ENCODE peak calls at places on chromosomes 11 and 22, in six cellular contexts. V is suprapubic skin, U is stomach, X is transverse colon, I is prostate gland, R is K562. B is an unnamed sample.
A peak's percentile ranks its signal among the peaks of the same experiment; 100 is the strongest.

GRCh38 chr11:20002312-20003216 is 157.7 kb downstream of the DBX1 start:
- DNase-seq in V (no peak), U (no peak), X (no peak), I (no peak), R (no peak), B (no peak)

GRCh38 chr11:123775274-123775673 is 21.0 kb upstream of the OR6X1 start:
- DNase-seq in V (no peak), U (no peak), X (no peak), I (no peak), R (no peak), B (no peak)

GRCh38 chr11:63503492-63503891 is 2.4 kb upstream of the LGALS12 start:
- DNase-seq in V (no peak), U (no peak), X (no peak), I (no peak), R (no peak), B (no peak)

GRCh38 chr11:83649468-83649915 is 363.3 kb upstream of the CCDC90B start:
- DNase-seq in V (no peak), U (no peak), X (no peak), I (no peak), R (no peak), B (no peak)

GRCh38 chr11:33530824-33531223 is 169.8 kb downstream of the C11orf91 start:
- DNase-seq in V (no peak), U (no peak), X (no peak), I (no peak), R (no peak), B (no peak)

GRCh38 chr11:119416606-119417580 is 6.1 kb downstream of the THY1 start:
- DNase-seq in V (no peak), U (no peak), X (no peak), I (no peak), R (no peak), B (no peak)

GRCh38 chr22:46791201-46791731 is 28.8 kb downstream of the TBC1D22A start:
- DNase-seq in V (no peak), U (peak; percentile 43), X (peak; percentile 53), I (no peak), R (no peak), B (no peak)

GRCh38 chr11:10438451-10438850 is 16.6 kb upstream of the AMPD3 start:
- DNase-seq in V (no peak), U (no peak), X (no peak), I (no peak), R (no peak), B (no peak)

GRCh38 chr11:70204466-70204799 is 1.3 kb downstream of the FADD start:
- DNase-seq in V (no peak), U (no peak), X (no peak), I (no peak), R (peak; percentile 58), B (no peak)

GRCh38 chr11:1077417-1078119 is 2.9 kb downstream of the MUC2 start:
- DNase-seq in V (peak; percentile 74), U (no peak), X (no peak), I (no peak), R (no peak), B (no peak)

GRCh38 chr22:39114157-39114511 is 17.1 kb downstream of the APOBEC3H start:
- DNase-seq in V (no peak), U (no peak), X (no peak), I (no peak), R (no peak), B (no peak)

GRCh38 chr11:20157768-20158167 is 2.5 kb downstream of the DBX1 start:
- DNase-seq in V (no peak), U (no peak), X (no peak), I (no peak), R (no peak), B (no peak)

GRCh38 chr22:19941365-19942070 is at the start of the genes COMT and TXNRD2:
- DNase-seq in V (no peak), U (peak; percentile 81), X (peak; percentile 78), I (peak; percentile 54), R (peak; percentile 100), B (peak; percentile 95)

GRCh38 chr11:125942771-125943428 is 2.9 kb upstream of the VSIG10L2 start:
- DNase-seq in V (no peak), U (peak; percentile 16), X (no peak), I (no peak), R (no peak), B (no peak)

GRCh38 chr11:47924184-47924671 is 56.1 kb upstream of the PTPRJ start:
- DNase-seq in V (no peak), U (peak; percentile 31), X (no peak), I (peak; percentile 72), R (no peak), B (no peak)

GRCh38 chr11:9624448-9624847 is 39.4 kb upstream of the SWAP70 start:
- DNase-seq in V (peak; percentile 21), U (no peak), X (no peak), I (no peak), R (no peak), B (no peak)

GRCh38 chr11:12285811-12286222 is 91.6 kb upstream of the PARVA start:
- DNase-seq in V (peak; percentile 44), U (peak; percentile 20), X (no peak), I (peak; percentile 2), R (no peak), B (no peak)

GRCh38 chr11:105344938-105345337 is 205.4 kb upstream of the CARD18 start:
- DNase-seq in V (no peak), U (no peak), X (no peak), I (no peak), R (no peak), B (no peak)

GRCh38 chr22:38503021-38503420 is 3.1 kb downstream of the DDX17 start:
- DNase-seq in V (no peak), U (no peak), X (no peak), I (no peak), R (no peak), B (no peak)

GRCh38 chr11:118434123-118434552 is 2.2 kb upstream of the KMT2A start:
- DNase-seq in V (no peak), U (no peak), X (no peak), I (no peak), R (no peak), B (no peak)

GRCh38 chr11:469684-470667 is 19.9 kb downstream of the PTDSS2 start:
- DNase-seq in V (peak; percentile 84), U (peak; percentile 63), X (peak; percentile 62), I (peak; percentile 82), R (no peak), B (no peak)

GRCh38 chr11:45096636-45097035 is 49.8 kb upstream of the PRDM11 start:
- DNase-seq in V (peak; percentile 34), U (no peak), X (no peak), I (no peak), R (no peak), B (no peak)

GRCh38 chr11:6219359-6219758 is 14.0 kb downstream of the C11orf42 start:
- DNase-seq in V (no peak), U (no peak), X (peak; percentile 36), I (no peak), R (no peak), B (no peak)

GRCh38 chr11:13535819-13536218 is 40.0 kb upstream of the PTH start:
- DNase-seq in V (no peak), U (no peak), X (no peak), I (peak; percentile 13), R (peak; percentile 9), B (no peak)

GRCh38 chr11:13538044-13538443 is 42.2 kb upstream of the PTH start:
- DNase-seq in V (no peak), U (no peak), X (no peak), I (no peak), R (no peak), B (no peak)

GRCh38 chr11:13534358-13534757 is 38.6 kb upstream of the PTH start:
- DNase-seq in V (no peak), U (no peak), X (no peak), I (no peak), R (no peak), B (no peak)
- TF ChIP-seq POLR2A in V (no peak), U (no peak), X (no peak), I (no peak), R (no peak), B (no peak)

DNA sequence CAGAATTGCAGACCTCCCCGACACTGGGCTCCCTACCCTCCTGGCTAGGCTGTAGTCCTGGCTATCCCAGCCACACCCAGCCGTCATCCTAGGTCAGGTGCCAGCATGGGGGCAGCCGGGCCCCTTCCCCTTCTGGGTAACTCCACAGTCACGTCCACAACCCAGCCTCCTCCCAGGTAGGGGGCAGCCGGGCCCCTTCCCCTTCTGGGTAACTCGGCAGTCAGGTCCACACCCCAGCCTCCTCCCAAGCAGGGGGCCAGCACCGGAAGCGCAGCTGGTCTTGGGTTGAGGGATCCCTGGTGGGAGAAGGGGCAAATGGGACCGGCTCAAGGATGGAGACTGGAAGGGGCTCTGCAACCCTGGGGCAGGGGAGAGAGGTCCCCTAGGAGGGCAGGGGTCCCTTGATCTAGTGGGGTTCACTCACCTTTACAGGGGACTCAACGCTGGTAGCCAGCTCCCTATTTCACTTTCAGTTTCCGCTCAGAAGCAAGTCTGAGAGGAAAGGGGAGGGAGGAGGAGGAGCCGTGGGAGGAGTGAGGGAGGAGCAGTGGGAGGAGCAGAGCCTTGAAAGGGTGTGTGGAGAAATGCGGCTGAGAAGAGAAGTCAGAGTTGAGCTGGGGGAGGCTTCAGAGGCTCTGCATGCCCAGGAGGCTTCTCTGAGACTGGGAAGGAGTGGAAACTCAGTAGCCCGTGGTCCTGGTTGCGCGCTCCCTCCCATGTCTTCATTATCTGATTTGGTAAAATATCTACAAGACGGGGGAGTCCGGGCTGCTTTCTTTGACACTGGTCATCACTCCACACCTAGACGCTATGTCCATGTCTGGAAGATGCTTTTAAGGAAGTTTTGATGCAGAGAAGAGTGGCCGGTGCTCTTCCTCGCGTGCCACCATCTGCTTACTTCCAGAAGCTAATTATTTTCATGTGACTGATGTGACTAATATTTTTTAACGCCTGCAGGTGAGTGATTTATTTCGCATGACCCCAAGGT is at the start of gene TRIM21:
- DNase-seq in V (peak; percentile 87), U (peak; percentile 87), X (peak; percentile 89), I (peak; percentile 82), R (peak; percentile 84), B (peak; percentile 53)
- TF ChIP-seq POLR2AphosphoS5 in V (no peak), U (peak; percentile 63), X (peak; percentile 44), I (peak; percentile 89), R (peak; percentile 45), B (peak; percentile 54)

DNA sequence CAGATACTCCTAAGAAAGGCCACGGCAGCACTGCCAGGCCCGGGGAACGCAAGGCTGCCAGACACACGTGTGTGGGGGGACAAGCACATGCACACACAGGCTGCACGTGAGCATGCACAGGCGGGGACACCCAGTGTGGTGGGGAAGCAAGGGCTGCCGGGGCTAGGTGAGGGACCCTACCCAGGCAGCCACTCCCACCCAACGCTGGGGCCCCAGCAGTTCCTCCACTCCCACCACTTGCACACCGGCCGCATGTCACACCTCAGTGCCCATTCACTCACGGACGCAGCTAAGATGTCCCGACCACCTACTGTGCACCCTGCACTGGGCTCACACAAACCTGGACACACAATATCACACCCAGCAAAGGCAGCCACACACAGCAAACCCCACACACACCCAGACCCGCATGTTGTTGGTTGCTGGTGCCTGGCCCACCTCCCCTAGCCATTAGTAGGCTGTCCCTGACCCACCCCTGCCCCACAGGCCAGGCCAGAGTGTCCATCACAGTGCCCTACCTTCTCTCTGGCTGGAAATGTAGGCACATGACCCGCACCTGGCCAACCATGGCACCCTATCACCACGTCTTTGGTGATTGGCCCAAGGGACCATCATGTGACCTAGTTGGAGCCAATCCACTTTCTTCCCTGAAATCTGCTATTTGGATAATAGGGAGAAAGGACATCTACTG is 8.8 kb downstream of the SSTR3 start:
- DNase-seq in V (peak; percentile 70), U (no peak), X (no peak), I (no peak), R (peak; percentile 31), B (no peak)
- TF ChIP-seq POLR2A in V (no peak), U (no peak), X (no peak), I (no peak), R (no peak), B (no peak)

GRCh38 chr11:91981995-91982394 is 242.6 kb upstream of the FAT3 start:
- DNase-seq in V (no peak), U (no peak), X (peak; percentile 36), I (peak; percentile 26), R (no peak), B (no peak)
- TF ChIP-seq POLR2AphosphoS5 in V (no peak), U (peak; percentile 77), X (peak; percentile 49), I (peak; percentile 62), R (no peak), B (no peak)